ENCODE peak calls at places on chromosomes 1 and 21, in four cellular contexts. Q is dorsolateral prefrontal cortex, X is mucosa of descending colon, M is fibroblast of mammary gland. J is an unnamed sample.

GRCh38 chr21:26137379-26138060 is 33.0 kb downstream of the APP start:
- DNase-seq in Q (no peak), X (no peak), M (peak; percentile 69), J (peak; percentile 12)

GRCh38 chr1:38815903-38816627 is 43.5 kb downstream of the RRAGC start:
- DNase-seq in Q (no peak), X (no peak), M (no peak), J (peak; percentile 82)

GRCh38 chr1:206921772-206922265 is at the start of gene FCMR:
- DNase-seq in Q (no peak), X (no peak), M (no peak), J (peak; percentile 54)

GRCh38 chr1:159826436-159827101 is at the start of gene SLAMF8:
- DNase-seq in Q (no peak), X (peak; percentile 49), M (peak; percentile 25), J (peak; percentile 42)

GRCh38 chr1:178047403-178048093 is 46.4 kb upstream of the RASAL2 start:
- DNase-seq in Q (no peak), X (no peak), M (no peak), J (no peak)

GRCh38 chr1:149942885-149943284 is 6.2 kb upstream of the MTMR11 start:
- DNase-seq in Q (no peak), X (no peak), M (no peak), J (no peak)

GRCh38 chr1:39317910-39318633 is 113.6 kb downstream of the MACF1 start:
- DNase-seq in Q (no peak), X (peak; percentile 32), M (no peak), J (no peak)

GRCh38 chr1:62782197-62782886 is 1.6 kb upstream of the ATG4C start:
- DNase-seq in Q (no peak), X (no peak), M (peak; percentile 75), J (no peak)

GRCh38 chr1:93411000-93411399 is 36.9 kb upstream of the FNBP1L start:
- DNase-seq in Q (no peak), X (no peak), M (no peak), J (no peak)

GRCh38 chr1:203046984-203047630 is 20.8 kb downstream of the PPFIA4 start:
- DNase-seq in Q (no peak), X (no peak), M (peak; percentile 85), J (no peak)

GRCh38 chr1:179369751-179370341 is 4.1 kb downstream of the AXDND1 start:
- DNase-seq in Q (peak; percentile 30), X (no peak), M (peak; percentile 79), J (peak; percentile 67)

GRCh38 chr1:65026235-65026634 is 59.9 kb upstream of the JAK1 start:
- DNase-seq in Q (no peak), X (no peak), M (peak; percentile 46), J (no peak)

GRCh38 chr21:29145354-29145782 is 14.9 kb downstream of the MAP3K7CL start:
- DNase-seq in Q (no peak), X (no peak), M (peak; percentile 96), J (no peak)

GRCh38 chr1:233281711-233282581 is 13.6 kb downstream of the PCNX2 start:
- DNase-seq in Q (no peak), X (no peak), M (peak; percentile 42), J (peak; percentile 53)

GRCh38 chr1:225755668-225756294 is 21.8 kb upstream of the SRP9 start:
- DNase-seq in Q (no peak), X (no peak), M (peak; percentile 76), J (no peak)

GRCh38 chr1:151616505-151616849 is 4.6 kb downstream of the SNX27 start:
- DNase-seq in Q (no peak), X (no peak), M (peak; percentile 44), J (no peak)

GRCh38 chr1:220189750-220190347 is 82.4 kb downstream of the RAB3GAP2 start:
- DNase-seq in Q (no peak), X (no peak), M (peak; percentile 53), J (peak; percentile 16)

GRCh38 chr1:150813028-150813707 is 5.1 kb upstream of the CTSK start:
- DNase-seq in Q (no peak), X (peak; percentile 86), M (peak; percentile 77), J (peak; percentile 24)

GRCh38 chr1:92538048-92538412 is 51.3 kb upstream of the GFI1 start:
- DNase-seq in Q (no peak), X (no peak), M (peak; percentile 11), J (peak; percentile 56)

GRCh38 chr1:36807262-36807661 is 227.1 kb downstream of the GRIK3 start:
- DNase-seq in Q (peak; percentile 70), X (no peak), M (no peak), J (no peak)

GRCh38 chr1:63958556-63958955 is 184.7 kb downstream of the ROR1 start:
- DNase-seq in Q (no peak), X (no peak), M (no peak), J (no peak)

GRCh38 chr21:44092201-44092600 is 15.0 kb upstream of the PWP2 start:
- DNase-seq in Q (no peak), X (no peak), M (no peak), J (no peak)

GRCh38 chr1:84709175-84709574 is 18.9 kb upstream of the SSX2IP start:
- DNase-seq in Q (no peak), X (no peak), M (no peak), J (no peak)

GRCh38 chr1:29956343-29957030 is 720.2 kb downstream of the PTPRU start:
- DNase-seq in Q (no peak), X (no peak), M (no peak), J (no peak)

GRCh38 chr1:214864896-214865688 is 217.4 kb upstream of the KCNK2 start:
- DNase-seq in Q (no peak), X (no peak), M (peak; percentile 92), J (no peak)

GRCh38 chr21:36688324-36688723 is 10.6 kb upstream of the SIM2 start:
- DNase-seq in Q (no peak), X (no peak), M (no peak), J (no peak)

GRCh38 chr1:78370779-78371482 is 119.8 kb upstream of the PTGFR start:
- DNase-seq in Q (no peak), X (no peak), M (peak; percentile 98), J (no peak)

GRCh38 chr1:41003640-41004220 is 17.8 kb downstream of the SLFNL1 start:
- DNase-seq in Q (peak; percentile 83), X (peak; percentile 78), M (peak; percentile 99), J (peak; percentile 81)

GRCh38 chr1:225733254-225733653 is 44.4 kb upstream of the SRP9 start:
- DNase-seq in Q (no peak), X (no peak), M (no peak), J (no peak)

GRCh38 chr1:170196490-170196889 is 50.7 kb downstream of the NTMT2 start:
- DNase-seq in Q (no peak), X (no peak), M (no peak), J (no peak)

GRCh38 chr1:206786212-206786886 is 14.1 kb upstream of the IL10 start:
- DNase-seq in Q (no peak), X (no peak), M (no peak), J (no peak)

GRCh38 chr1:39898146-39898545 is 3.6 kb downstream of the MYCL start:
- DNase-seq in Q (no peak), X (no peak), M (no peak), J (no peak)

GRCh38 chr1:245058436-245058835 is 96.3 kb upstream of the KIF26B start:
- DNase-seq in Q (no peak), X (no peak), M (no peak), J (no peak)

GRCh38 chr1:231757101-231757404 is 130.5 kb downstream of the DISC1 start:
- DNase-seq in Q (no peak), X (no peak), M (no peak), J (no peak)
- TF ChIP-seq CTCF in Q (peak; percentile 50), X (no peak), M (no peak), J (no peak)

GRCh38 chr1:90434460-90434859 is 282.6 kb downstream of the BARHL2 start:
- DNase-seq in Q (no peak), X (no peak), M (no peak), J (no peak)
- TF ChIP-seq CTCF in Q (no peak), X (no peak), M (no peak), J (no peak)

DNA sequence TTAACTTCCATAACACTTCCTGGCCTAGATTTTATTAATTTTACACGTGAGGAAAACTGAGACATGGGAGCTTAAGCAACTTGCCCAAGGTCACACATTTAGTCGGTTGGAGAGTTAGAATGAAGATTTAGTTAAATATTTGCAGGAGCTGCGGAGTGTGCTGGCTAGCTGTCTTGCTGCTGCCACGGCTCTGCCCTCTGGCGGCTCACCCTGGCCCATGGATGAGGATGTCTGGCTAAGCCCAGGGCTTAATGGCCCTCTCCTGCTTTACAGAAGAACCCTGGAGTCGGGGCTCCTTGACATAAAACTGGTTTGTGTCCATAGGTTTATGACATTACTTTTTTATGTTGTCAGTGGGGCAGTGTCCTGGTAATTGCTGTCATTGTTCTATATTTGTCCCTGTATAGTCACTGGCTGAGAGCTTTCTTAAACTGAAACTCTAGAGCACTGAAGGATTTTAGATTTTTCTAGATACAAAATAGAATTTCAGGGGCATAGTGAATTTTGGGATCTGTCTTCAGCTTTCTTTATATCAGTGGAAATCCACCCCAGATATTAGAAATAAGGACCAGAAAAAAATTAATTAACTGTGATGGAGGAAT is 88.9 kb upstream of the WLS start:
- DNase-seq in Q (no peak), X (peak; percentile 84), M (no peak), J (peak; percentile 16)
- TF ChIP-seq CTCF in Q (peak; percentile 58), X (peak; percentile 52), M (peak; percentile 24), J (peak; percentile 52)

GRCh38 chr21:35467536-35467935 is 418.4 kb upstream of the RUNX1 start:
- DNase-seq in Q (no peak), X (no peak), M (no peak), J (no peak)
- TF ChIP-seq CTCF in Q (no peak), X (no peak), M (no peak), J (no peak)

DNA sequence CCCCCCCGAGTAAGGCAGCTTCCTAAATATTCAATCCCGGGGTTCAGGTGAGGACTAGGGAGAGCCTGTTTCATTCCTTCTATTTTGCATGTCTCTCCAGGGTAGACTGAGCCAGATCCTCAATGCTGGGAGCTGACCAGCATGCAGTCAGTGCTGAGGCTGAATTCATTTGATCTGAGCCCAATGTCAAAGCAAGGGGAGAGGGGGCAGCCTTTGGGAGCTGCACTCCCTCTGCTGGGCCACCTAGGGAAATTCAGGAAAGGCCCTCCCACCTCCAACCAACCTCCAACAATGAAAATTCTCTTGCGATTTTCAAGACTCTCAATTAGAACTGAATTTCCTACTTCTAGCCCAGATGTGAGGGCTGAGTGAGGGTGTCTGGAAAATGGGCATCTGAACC is 371.2 kb downstream of the NPHP4 start:
- DNase-seq in Q (no peak), X (no peak), M (no peak), J (no peak)
- TF ChIP-seq CTCF in Q (peak; percentile 55), X (no peak), M (no peak), J (no peak)

DNA sequence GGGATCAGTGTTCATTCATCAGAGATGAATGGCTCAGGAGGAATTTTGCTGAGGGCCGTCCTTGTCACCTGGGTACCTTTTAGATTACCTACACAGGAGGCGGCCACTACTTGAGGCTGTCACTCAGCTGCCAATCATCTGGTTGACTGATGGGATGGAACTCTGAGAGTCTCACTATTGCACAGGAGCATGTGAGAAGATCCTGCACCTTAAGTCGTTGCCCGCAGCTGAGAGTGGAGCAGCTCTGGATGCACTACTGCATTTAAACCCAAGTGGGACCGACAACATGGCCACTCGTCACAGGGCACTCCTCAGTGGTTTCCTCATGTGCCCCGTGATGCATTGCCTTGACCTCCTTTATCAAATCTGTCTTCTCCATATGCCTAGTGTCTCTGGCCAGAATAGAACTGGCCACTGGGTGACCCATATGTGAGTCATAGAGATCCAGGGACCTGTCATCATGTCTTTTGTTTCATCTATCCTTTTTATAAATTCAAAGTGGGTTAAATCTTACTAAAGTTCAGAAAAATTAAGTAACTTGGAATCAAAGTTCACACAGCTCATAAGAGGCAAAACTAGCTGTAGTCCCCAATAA is 165.5 kb downstream of the ZSCAN20 start:
- DNase-seq in Q (no peak), X (no peak), M (peak; percentile 41), J (no peak)
- TF ChIP-seq CTCF in Q (no peak), X (no peak), M (no peak), J (no peak)

J was measured in GM20000.